ENCODE peak calls at places on chromosomes 1 and 21, in ten cellular contexts. One of them, this sample, is unnamed.
A peak's percentile ranks its signal among the peaks of the same experiment; 100 is the strongest.

GRCh38 chr1:172895050-172895460 is 155.7 kb downstream of the TNFSF18 start:
- DNase-seq in EL: peak; percentile 33
- DNase-seq in HAP-1: no peak
- DNase-seq in brain microvascular endothelial cell: no peak
- DNase-seq in GM12865: peak; percentile 75
- DNase-seq in NCI-H1694 treated with DMSO at 0.1 percent for 48 hours: no peak
- DNase-seq in NCI-H748 treated with DMSO at 0.1 percent for 48 hours: no peak
- DNase-seq in HT1080: no peak
- DNase-seq in activated effector memory CD4-positive, alpha-beta T cell treated with Interleukin-2 at 50 U/mL for 16 hours: no peak
- DNase-seq in colonic mucosa: no peak
- DNase-seq in this sample: no peak

GRCh38 chr1:234322979-234323378 is 50.3 kb upstream of the COA6 start:
- DNase-seq in EL: peak; percentile 46
- DNase-seq in HAP-1: peak; percentile 81
- DNase-seq in brain microvascular endothelial cell: no peak
- DNase-seq in GM12865: peak; percentile 63
- DNase-seq in NCI-H1694 treated with DMSO at 0.1 percent for 48 hours: no peak
- DNase-seq in NCI-H748 treated with DMSO at 0.1 percent for 48 hours: peak; percentile 28
- DNase-seq in HT1080: peak; percentile 25
- DNase-seq in activated effector memory CD4-positive, alpha-beta T cell treated with Interleukin-2 at 50 U/mL for 16 hours: peak; percentile 41
- DNase-seq in colonic mucosa: peak; percentile 32
- DNase-seq in this sample: peak; percentile 62

GRCh38 chr1:52632732-52633290 is at the start of gene SHISAL2A:
- DNase-seq in EL: peak; percentile 29
- DNase-seq in HAP-1: no peak
- DNase-seq in brain microvascular endothelial cell: no peak
- DNase-seq in GM12865: peak; percentile 62
- DNase-seq in NCI-H1694 treated with DMSO at 0.1 percent for 48 hours: no peak
- DNase-seq in NCI-H748 treated with DMSO at 0.1 percent for 48 hours: no peak
- DNase-seq in HT1080: no peak
- DNase-seq in activated effector memory CD4-positive, alpha-beta T cell treated with Interleukin-2 at 50 U/mL for 16 hours: peak; percentile 54
- DNase-seq in colonic mucosa: peak; percentile 24
- DNase-seq in this sample: no peak

GRCh38 chr21:34344058-34344425 is 19.8 kb upstream of the KCNE2 start:
- DNase-seq in EL: no peak
- DNase-seq in HAP-1: no peak
- DNase-seq in brain microvascular endothelial cell: no peak
- DNase-seq in GM12865: no peak
- DNase-seq in NCI-H1694 treated with DMSO at 0.1 percent for 48 hours: no peak
- DNase-seq in NCI-H748 treated with DMSO at 0.1 percent for 48 hours: no peak
- DNase-seq in HT1080: no peak
- DNase-seq in activated effector memory CD4-positive, alpha-beta T cell treated with Interleukin-2 at 50 U/mL for 16 hours: no peak
- DNase-seq in colonic mucosa: no peak
- DNase-seq in this sample: no peak

GRCh38 chr1:78490861-78491310 is at the start of gene PTGFR:
- DNase-seq in EL: peak; percentile 79
- DNase-seq in HAP-1: no peak
- DNase-seq in brain microvascular endothelial cell: peak; percentile 5
- DNase-seq in GM12865: no peak
- DNase-seq in NCI-H1694 treated with DMSO at 0.1 percent for 48 hours: no peak
- DNase-seq in NCI-H748 treated with DMSO at 0.1 percent for 48 hours: peak; percentile 19
- DNase-seq in HT1080: peak; percentile 69
- DNase-seq in activated effector memory CD4-positive, alpha-beta T cell treated with Interleukin-2 at 50 U/mL for 16 hours: no peak
- DNase-seq in colonic mucosa: peak; percentile 20
- DNase-seq in this sample: no peak

GRCh38 chr1:38050397-38051141 is 4.0 kb upstream of the POU3F1 start:
- DNase-seq in EL: no peak
- DNase-seq in HAP-1: no peak
- DNase-seq in brain microvascular endothelial cell: no peak
- DNase-seq in GM12865: no peak
- DNase-seq in NCI-H1694 treated with DMSO at 0.1 percent for 48 hours: no peak
- DNase-seq in NCI-H748 treated with DMSO at 0.1 percent for 48 hours: no peak
- DNase-seq in HT1080: no peak
- DNase-seq in activated effector memory CD4-positive, alpha-beta T cell treated with Interleukin-2 at 50 U/mL for 16 hours: no peak
- DNase-seq in colonic mucosa: no peak
- DNase-seq in this sample: no peak

GRCh38 chr1:217586586-217586985 is 44.3 kb downstream of the GPATCH2 start:
- DNase-seq in EL: peak; percentile 6
- DNase-seq in HAP-1: no peak
- DNase-seq in brain microvascular endothelial cell: no peak
- DNase-seq in GM12865: no peak
- DNase-seq in NCI-H1694 treated with DMSO at 0.1 percent for 48 hours: no peak
- DNase-seq in NCI-H748 treated with DMSO at 0.1 percent for 48 hours: no peak
- DNase-seq in HT1080: no peak
- DNase-seq in activated effector memory CD4-positive, alpha-beta T cell treated with Interleukin-2 at 50 U/mL for 16 hours: no peak
- DNase-seq in colonic mucosa: no peak
- DNase-seq in this sample: no peak

GRCh38 chr1:48777219-48777895 is 666 bp upstream of the BEND5 start:
- DNase-seq in EL: no peak
- DNase-seq in HAP-1: peak; percentile 10
- DNase-seq in brain microvascular endothelial cell: no peak
- DNase-seq in GM12865: no peak
- DNase-seq in NCI-H1694 treated with DMSO at 0.1 percent for 48 hours: no peak
- DNase-seq in NCI-H748 treated with DMSO at 0.1 percent for 48 hours: peak; percentile 39
- DNase-seq in HT1080: no peak
- DNase-seq in activated effector memory CD4-positive, alpha-beta T cell treated with Interleukin-2 at 50 U/mL for 16 hours: no peak
- DNase-seq in colonic mucosa: peak; percentile 20
- DNase-seq in this sample: no peak

GRCh38 chr1:180560868-180561600 is 2.3 kb downstream of the OVAAL start:
- DNase-seq in EL: peak; percentile 59
- DNase-seq in HAP-1: no peak
- DNase-seq in brain microvascular endothelial cell: no peak
- DNase-seq in GM12865: no peak
- DNase-seq in NCI-H1694 treated with DMSO at 0.1 percent for 48 hours: peak; percentile 39
- DNase-seq in NCI-H748 treated with DMSO at 0.1 percent for 48 hours: no peak
- DNase-seq in HT1080: peak; percentile 3
- DNase-seq in activated effector memory CD4-positive, alpha-beta T cell treated with Interleukin-2 at 50 U/mL for 16 hours: no peak
- DNase-seq in colonic mucosa: no peak
- DNase-seq in this sample: no peak

GRCh38 chr1:167819849-167820683 is 93.9 kb downstream of the ADCY10 start:
- DNase-seq in EL: peak; percentile 97
- DNase-seq in HAP-1: peak; percentile 79
- DNase-seq in brain microvascular endothelial cell: peak; percentile 95
- DNase-seq in GM12865: peak; percentile 19
- DNase-seq in NCI-H1694 treated with DMSO at 0.1 percent for 48 hours: no peak
- DNase-seq in NCI-H748 treated with DMSO at 0.1 percent for 48 hours: peak; percentile 17
- DNase-seq in HT1080: peak; percentile 98
- DNase-seq in activated effector memory CD4-positive, alpha-beta T cell treated with Interleukin-2 at 50 U/mL for 16 hours: no peak
- DNase-seq in colonic mucosa: peak; percentile 75
- DNase-seq in this sample: peak; percentile 85

GRCh38 chr1:238960071-238960470 is 426.3 kb upstream of the CHRM3 start:
- DNase-seq in EL: peak; percentile 88
- DNase-seq in HAP-1: peak; percentile 78
- DNase-seq in brain microvascular endothelial cell: peak; percentile 42
- DNase-seq in GM12865: no peak
- DNase-seq in NCI-H1694 treated with DMSO at 0.1 percent for 48 hours: no peak
- DNase-seq in NCI-H748 treated with DMSO at 0.1 percent for 48 hours: no peak
- DNase-seq in HT1080: peak; percentile 86
- DNase-seq in activated effector memory CD4-positive, alpha-beta T cell treated with Interleukin-2 at 50 U/mL for 16 hours: no peak
- DNase-seq in colonic mucosa: no peak
- DNase-seq in this sample: no peak

GRCh38 chr1:188782220-188782841 is 1695.3 kb downstream of the BRINP3 start:
- DNase-seq in EL: peak; percentile 13
- DNase-seq in HAP-1: peak; percentile 61
- DNase-seq in brain microvascular endothelial cell: peak; percentile 1
- DNase-seq in GM12865: peak; percentile 63
- DNase-seq in NCI-H1694 treated with DMSO at 0.1 percent for 48 hours: peak; percentile 9
- DNase-seq in NCI-H748 treated with DMSO at 0.1 percent for 48 hours: no peak
- DNase-seq in HT1080: peak; percentile 40
- DNase-seq in activated effector memory CD4-positive, alpha-beta T cell treated with Interleukin-2 at 50 U/mL for 16 hours: no peak
- DNase-seq in colonic mucosa: no peak
- DNase-seq in this sample: peak; percentile 34

GRCh38 chr1:27487927-27488522 is 1.9 kb downstream of the WASF2 start:
- DNase-seq in EL: no peak
- DNase-seq in HAP-1: no peak
- DNase-seq in brain microvascular endothelial cell: no peak
- DNase-seq in GM12865: peak; percentile 41
- DNase-seq in NCI-H1694 treated with DMSO at 0.1 percent for 48 hours: no peak
- DNase-seq in NCI-H748 treated with DMSO at 0.1 percent for 48 hours: no peak
- DNase-seq in HT1080: peak; percentile 11
- DNase-seq in activated effector memory CD4-positive, alpha-beta T cell treated with Interleukin-2 at 50 U/mL for 16 hours: no peak
- DNase-seq in colonic mucosa: no peak
- DNase-seq in this sample: no peak

GRCh38 chr1:154182342-154183044 is 9.4 kb downstream of the TPM3 start:
- DNase-seq in EL: peak; percentile 84
- DNase-seq in HAP-1: peak; percentile 78
- DNase-seq in brain microvascular endothelial cell: peak; percentile 68
- DNase-seq in GM12865: peak; percentile 88
- DNase-seq in NCI-H1694 treated with DMSO at 0.1 percent for 48 hours: peak; percentile 75
- DNase-seq in NCI-H748 treated with DMSO at 0.1 percent for 48 hours: peak; percentile 43
- DNase-seq in HT1080: peak; percentile 85
- DNase-seq in activated effector memory CD4-positive, alpha-beta T cell treated with Interleukin-2 at 50 U/mL for 16 hours: peak; percentile 51
- DNase-seq in colonic mucosa: peak; percentile 92
- DNase-seq in this sample: peak; percentile 78

GRCh38 chr21:31410763-31411278 is 66.8 kb upstream of the TIAM1 start:
- DNase-seq in EL: no peak
- DNase-seq in HAP-1: no peak
- DNase-seq in brain microvascular endothelial cell: no peak
- DNase-seq in GM12865: no peak
- DNase-seq in NCI-H1694 treated with DMSO at 0.1 percent for 48 hours: no peak
- DNase-seq in NCI-H748 treated with DMSO at 0.1 percent for 48 hours: no peak
- DNase-seq in HT1080: no peak
- DNase-seq in activated effector memory CD4-positive, alpha-beta T cell treated with Interleukin-2 at 50 U/mL for 16 hours: no peak
- DNase-seq in colonic mucosa: no peak
- DNase-seq in this sample: no peak

GRCh38 chr1:61378498-61379180 is 296.3 kb downstream of the NFIA start:
- DNase-seq in EL: no peak
- DNase-seq in HAP-1: no peak
- DNase-seq in brain microvascular endothelial cell: no peak
- DNase-seq in GM12865: no peak
- DNase-seq in NCI-H1694 treated with DMSO at 0.1 percent for 48 hours: no peak
- DNase-seq in NCI-H748 treated with DMSO at 0.1 percent for 48 hours: no peak
- DNase-seq in HT1080: no peak
- DNase-seq in activated effector memory CD4-positive, alpha-beta T cell treated with Interleukin-2 at 50 U/mL for 16 hours: no peak
- DNase-seq in colonic mucosa: no peak
- DNase-seq in this sample: no peak

GRCh38 chr1:43270421-43271095 is 775 bp downstream of the TMEM125 start:
- DNase-seq in EL: no peak
- DNase-seq in HAP-1: no peak
- DNase-seq in brain microvascular endothelial cell: no peak
- DNase-seq in GM12865: no peak
- DNase-seq in NCI-H1694 treated with DMSO at 0.1 percent for 48 hours: no peak
- DNase-seq in NCI-H748 treated with DMSO at 0.1 percent for 48 hours: peak; percentile 100
- DNase-seq in HT1080: no peak
- DNase-seq in activated effector memory CD4-positive, alpha-beta T cell treated with Interleukin-2 at 50 U/mL for 16 hours: no peak
- DNase-seq in colonic mucosa: peak; percentile 95
- DNase-seq in this sample: no peak

GRCh38 chr1:99680258-99680657 is 34.3 kb downstream of the PALMD start:
- DNase-seq in EL: peak; percentile 52
- DNase-seq in HAP-1: no peak
- DNase-seq in brain microvascular endothelial cell: peak; percentile 40
- DNase-seq in GM12865: no peak
- DNase-seq in NCI-H1694 treated with DMSO at 0.1 percent for 48 hours: no peak
- DNase-seq in NCI-H748 treated with DMSO at 0.1 percent for 48 hours: no peak
- DNase-seq in HT1080: peak; percentile 72
- DNase-seq in activated effector memory CD4-positive, alpha-beta T cell treated with Interleukin-2 at 50 U/mL for 16 hours: no peak
- DNase-seq in colonic mucosa: no peak
- DNase-seq in this sample: no peak

GRCh38 chr1:31266547-31266946 is 26.9 kb upstream of the NKAIN1 start:
- DNase-seq in EL: no peak
- DNase-seq in HAP-1: no peak
- DNase-seq in brain microvascular endothelial cell: no peak
- DNase-seq in GM12865: no peak
- DNase-seq in NCI-H1694 treated with DMSO at 0.1 percent for 48 hours: no peak
- DNase-seq in NCI-H748 treated with DMSO at 0.1 percent for 48 hours: no peak
- DNase-seq in HT1080: no peak
- DNase-seq in activated effector memory CD4-positive, alpha-beta T cell treated with Interleukin-2 at 50 U/mL for 16 hours: no peak
- DNase-seq in colonic mucosa: no peak
- DNase-seq in this sample: no peak

GRCh38 chr21:42276526-42277154 is 38.6 kb downstream of the TFF3 start:
- DNase-seq in EL: no peak
- DNase-seq in HAP-1: no peak
- DNase-seq in brain microvascular endothelial cell: no peak
- DNase-seq in GM12865: no peak
- DNase-seq in NCI-H1694 treated with DMSO at 0.1 percent for 48 hours: no peak
- DNase-seq in NCI-H748 treated with DMSO at 0.1 percent for 48 hours: no peak
- DNase-seq in HT1080: no peak
- DNase-seq in activated effector memory CD4-positive, alpha-beta T cell treated with Interleukin-2 at 50 U/mL for 16 hours: no peak
- DNase-seq in colonic mucosa: no peak
- DNase-seq in this sample: no peak

This sample was measured in A549.